ENCODE peak calls at places on chromosomes 6 and 20, in nine cellular contexts. W is left colon, Z is germinal center, P is ascending aorta, T is lung, I is RPMI8226, J is NCI-H774, Y is progenitor cell of endocrine pancreas, H is NCI-H1930. O is an unnamed sample.

GRCh38 chr6:116586738-116587137 is 15.4 kb downstream of the RWDD1 start:
- DNase-seq in W (no peak), Z (no peak), P (no peak), T (no peak), I (no peak), J (no peak), Y (no peak), H (no peak), O (no peak)

GRCh38 chr20:4041748-4042411 is 26.5 kb upstream of the RNF24 start:
- DNase-seq in W (peak), Z (no peak), P (no peak), T (peak), I (peak), J (no peak), Y (no peak), H (no peak), O (no peak)

GRCh38 chr6:116799945-116800344 is 28.9 kb downstream of the GPRC6A start:
- DNase-seq in W (no peak), Z (no peak), P (no peak), T (no peak), I (no peak), J (no peak), Y (no peak), H (no peak), O (no peak)

GRCh38 chr6:63742060-63742459 is 106.5 kb downstream of the PHF3 start:
- DNase-seq in W (no peak), Z (no peak), P (no peak), T (no peak), I (no peak), J (no peak), Y (no peak), H (no peak), O (no peak)

GRCh38 chr6:118986312-118986711 is 51.4 kb upstream of the MCM9 start:
- DNase-seq in W (no peak), Z (no peak), P (no peak), T (no peak), I (no peak), J (no peak), Y (no peak), H (no peak), O (no peak)

GRCh38 chr6:105041880-105042279 is 85.0 kb downstream of the LIN28B start:
- DNase-seq in W (no peak), Z (no peak), P (no peak), T (no peak), I (no peak), J (no peak), Y (no peak), H (no peak), O (no peak)

GRCh38 chr6:148602136-148602535 is 144.7 kb upstream of the UST start:
- DNase-seq in W (no peak), Z (no peak), P (no peak), T (no peak), I (no peak), J (no peak), Y (no peak), H (no peak), O (no peak)

GRCh38 chr20:53943522-53944291 is 126.7 kb downstream of the BCAS1 start:
- DNase-seq in W (peak), Z (peak), P (no peak), T (no peak), I (peak), J (no peak), Y (no peak), H (no peak), O (no peak)

GRCh38 chr6:42694586-42694985 is 27.8 kb downstream of the PRPH2 start:
- DNase-seq in W (no peak), Z (no peak), P (no peak), T (no peak), I (no peak), J (no peak), Y (no peak), H (no peak), O (no peak)

GRCh38 chr6:33143113-33143760 is 49.0 kb downstream of the COL11A2 start:
- DNase-seq in W (no peak), Z (no peak), P (no peak), T (no peak), I (no peak), J (no peak), Y (no peak), H (no peak), O (no peak)

GRCh38 chr20:24376523-24377085 is 92.8 kb upstream of the SYNDIG1 start:
- DNase-seq in W (no peak), Z (no peak), P (no peak), T (no peak), I (no peak), J (no peak), Y (no peak), H (no peak), O (no peak)

GRCh38 chr6:31663961-31664789 is 622 bp downstream of the GPANK1 start:
- DNase-seq in W (peak), Z (no peak), P (no peak), T (no peak), I (no peak), J (no peak), Y (no peak), H (no peak), O (no peak)

GRCh38 chr20:64074963-64075362 is 4.4 kb downstream of the RGS19 start:
- DNase-seq in W (no peak), Z (no peak), P (no peak), T (no peak), I (no peak), J (no peak), Y (no peak), H (no peak), O (no peak)

GRCh38 chr6:114906096-114906495 is 563.3 kb upstream of the HS3ST5 start:
- DNase-seq in W (no peak), Z (no peak), P (no peak), T (no peak), I (no peak), J (no peak), Y (no peak), H (no peak), O (no peak)

GRCh38 chr6:155349129-155349528 is 34.8 kb upstream of the TFB1M start:
- DNase-seq in W (no peak), Z (no peak), P (no peak), T (no peak), I (no peak), J (no peak), Y (no peak), H (no peak), O (no peak)

GRCh38 chr6:55449219-55449618 is 122.0 kb downstream of the GFRAL start:
- DNase-seq in W (no peak), Z (no peak), P (no peak), T (no peak), I (no peak), J (no peak), Y (no peak), H (no peak), O (peak)

GRCh38 chr20:64101731-64102621 is 5.4 kb downstream of the NPBWR2 start:
- DNase-seq in W (peak), Z (peak), P (no peak), T (no peak), I (peak), J (peak), Y (peak), H (peak), O (peak)

GRCh38 chr6:28922841-28923317 is 906 bp downstream of the TRIM27 start:
- DNase-seq in W (peak), Z (peak), P (no peak), T (peak), I (peak), J (no peak), Y (peak), H (no peak), O (peak)

GRCh38 chr6:83180396-83180950 is 12.6 kb downstream of the PGM3 start:
- DNase-seq in W (no peak), Z (no peak), P (no peak), T (no peak), I (no peak), J (no peak), Y (no peak), H (no peak), O (no peak)

GRCh38 chr20:45052698-45053440 is 48.1 kb downstream of the KCNS1 start:
- DNase-seq in W (no peak), Z (peak), P (no peak), T (no peak), I (peak), J (no peak), Y (no peak), H (no peak), O (no peak)